ENCODE peak calls at places on chromosomes 2 and 18, in nine cellular contexts. One of them, this sample, is unnamed.

GRCh38 chr2:161228511-161229240 is 68.4 kb downstream of the TANK start:
- DNase-seq in fibroblast of pulmonary artery: no peak
- DNase-seq in IMR-90: peak; percentile 30
- DNase-seq in AG10803: no peak
- DNase-seq in tibial nerve: no peak
- DNase-seq in gastrocnemius medialis: no peak
- DNase-seq in colonic mucosa: no peak
- DNase-seq in type B pancreatic cell: no peak
- DNase-seq in AG04450: no peak
- DNase-seq in this sample: no peak

GRCh38 chr2:211077216-211077764 is 520.9 kb downstream of the CPS1 start:
- DNase-seq in type B pancreatic cell: no peak
- DNase-seq in tibial nerve: no peak
- DNase-seq in IMR-90: no peak
- DNase-seq in gastrocnemius medialis: no peak
- DNase-seq in AG10803: no peak
- DNase-seq in AG04450: no peak
- DNase-seq in fibroblast of pulmonary artery: no peak
- DNase-seq in colonic mucosa: no peak
- DNase-seq in this sample: no peak

GRCh38 chr2:110116033-110116710 is 550 bp upstream of the MALL start:
- DNase-seq in AG04450: no peak
- DNase-seq in IMR-90: peak; percentile 54
- DNase-seq in gastrocnemius medialis: no peak
- DNase-seq in tibial nerve: no peak
- DNase-seq in type B pancreatic cell: no peak
- DNase-seq in fibroblast of pulmonary artery: peak; percentile 74
- DNase-seq in AG10803: peak; percentile 75
- DNase-seq in colonic mucosa: peak; percentile 63
- DNase-seq in this sample: no peak

GRCh38 chr2:129716781-129717559 is 262.5 kb upstream of the RAB6C start:
- DNase-seq in fibroblast of pulmonary artery: no peak
- DNase-seq in type B pancreatic cell: no peak
- DNase-seq in AG10803: no peak
- DNase-seq in colonic mucosa: no peak
- DNase-seq in gastrocnemius medialis: no peak
- DNase-seq in IMR-90: no peak
- DNase-seq in tibial nerve: no peak
- DNase-seq in AG04450: no peak
- DNase-seq in this sample: no peak

GRCh38 chr18:27713727-27714080 is 463.2 kb downstream of the CDH2 start:
- DNase-seq in type B pancreatic cell: no peak
- DNase-seq in AG10803: peak; percentile 62
- DNase-seq in gastrocnemius medialis: no peak
- DNase-seq in tibial nerve: no peak
- DNase-seq in colonic mucosa: no peak
- DNase-seq in IMR-90: peak; percentile 15
- DNase-seq in AG04450: no peak
- DNase-seq in fibroblast of pulmonary artery: peak; percentile 91
- DNase-seq in this sample: no peak

GRCh38 chr2:121088251-121089004 is 196.6 kb downstream of the TFCP2L1 start:
- DNase-seq in fibroblast of pulmonary artery: peak; percentile 56
- DNase-seq in AG10803: peak; percentile 33
- DNase-seq in IMR-90: no peak
- DNase-seq in AG04450: no peak
- DNase-seq in colonic mucosa: no peak
- DNase-seq in type B pancreatic cell: no peak
- DNase-seq in gastrocnemius medialis: no peak
- DNase-seq in tibial nerve: no peak
- DNase-seq in this sample: no peak

GRCh38 chr2:176494949-176495353 is 225.7 kb downstream of the MTX2 start:
- DNase-seq in fibroblast of pulmonary artery: peak; percentile 66
- DNase-seq in AG10803: peak; percentile 51
- DNase-seq in type B pancreatic cell: no peak
- DNase-seq in IMR-90: no peak
- DNase-seq in gastrocnemius medialis: peak; percentile 31
- DNase-seq in AG04450: no peak
- DNase-seq in tibial nerve: peak; percentile 76
- DNase-seq in colonic mucosa: no peak
- DNase-seq in this sample: peak; percentile 36

GRCh38 chr18:80171190-80171872 is 62.3 kb downstream of the ADNP2 start:
- DNase-seq in fibroblast of pulmonary artery: peak; percentile 50
- DNase-seq in colonic mucosa: peak; percentile 55
- DNase-seq in tibial nerve: peak; percentile 44
- DNase-seq in IMR-90: peak; percentile 69
- DNase-seq in AG10803: peak; percentile 68
- DNase-seq in gastrocnemius medialis: no peak
- DNase-seq in AG04450: peak; percentile 24
- DNase-seq in type B pancreatic cell: no peak
- DNase-seq in this sample: peak; percentile 65

GRCh38 chr2:98808546-98808945 is 77.6 kb upstream of the MGAT4A start:
- DNase-seq in IMR-90: no peak
- DNase-seq in gastrocnemius medialis: no peak
- DNase-seq in type B pancreatic cell: no peak
- DNase-seq in AG10803: no peak
- DNase-seq in tibial nerve: no peak
- DNase-seq in AG04450: no peak
- DNase-seq in colonic mucosa: no peak
- DNase-seq in fibroblast of pulmonary artery: no peak
- DNase-seq in this sample: no peak

GRCh38 chr2:202172439-202173191 is 65.8 kb downstream of the SUMO1 start:
- DNase-seq in type B pancreatic cell: no peak
- DNase-seq in tibial nerve: no peak
- DNase-seq in colonic mucosa: no peak
- DNase-seq in AG04450: no peak
- DNase-seq in IMR-90: peak; percentile 59
- DNase-seq in AG10803: no peak
- DNase-seq in gastrocnemius medialis: no peak
- DNase-seq in fibroblast of pulmonary artery: no peak
- DNase-seq in this sample: no peak

GRCh38 chr2:160516547-160517365 is 23.1 kb upstream of the RBMS1 start:
- DNase-seq in gastrocnemius medialis: no peak
- DNase-seq in AG10803: peak; percentile 36
- DNase-seq in colonic mucosa: no peak
- DNase-seq in fibroblast of pulmonary artery: no peak
- DNase-seq in type B pancreatic cell: no peak
- DNase-seq in AG04450: no peak
- DNase-seq in tibial nerve: no peak
- DNase-seq in IMR-90: peak; percentile 38
- DNase-seq in this sample: no peak

GRCh38 chr2:27209621-27210401 is 2.0 kb upstream of the ATRAID start:
- DNase-seq in tibial nerve: no peak
- DNase-seq in type B pancreatic cell: no peak
- DNase-seq in fibroblast of pulmonary artery: peak; percentile 5
- DNase-seq in IMR-90: peak; percentile 18
- DNase-seq in gastrocnemius medialis: no peak
- DNase-seq in AG10803: no peak
- DNase-seq in colonic mucosa: peak; percentile 34
- DNase-seq in AG04450: no peak
- DNase-seq in this sample: no peak

GRCh38 chr2:119475225-119475856 is 43.7 kb downstream of the TMEM37 start:
- DNase-seq in colonic mucosa: peak; percentile 17
- DNase-seq in AG04450: no peak
- DNase-seq in IMR-90: no peak
- DNase-seq in tibial nerve: no peak
- DNase-seq in type B pancreatic cell: no peak
- DNase-seq in AG10803: no peak
- DNase-seq in gastrocnemius medialis: no peak
- DNase-seq in fibroblast of pulmonary artery: no peak
- DNase-seq in this sample: no peak

GRCh38 chr2:154375625-154376020 is 322.9 kb upstream of the KCNJ3 start:
- DNase-seq in colonic mucosa: no peak
- DNase-seq in tibial nerve: no peak
- DNase-seq in type B pancreatic cell: no peak
- DNase-seq in gastrocnemius medialis: no peak
- DNase-seq in fibroblast of pulmonary artery: peak; percentile 42
- DNase-seq in AG10803: peak; percentile 54
- DNase-seq in IMR-90: no peak
- DNase-seq in AG04450: no peak
- DNase-seq in this sample: no peak

GRCh38 chr2:27715318-27716165 is 51.9 kb downstream of the SLC4A1AP start:
- DNase-seq in colonic mucosa: no peak
- DNase-seq in tibial nerve: no peak
- DNase-seq in AG04450: no peak
- DNase-seq in AG10803: peak; percentile 58
- DNase-seq in fibroblast of pulmonary artery: peak; percentile 82
- DNase-seq in IMR-90: peak; percentile 69
- DNase-seq in type B pancreatic cell: no peak
- DNase-seq in gastrocnemius medialis: peak; percentile 62
- DNase-seq in this sample: no peak

GRCh38 chr2:73291461-73292315 is 1.7 kb downstream of the EGR4 start:
- DNase-seq in AG10803: no peak
- DNase-seq in gastrocnemius medialis: no peak
- DNase-seq in IMR-90: no peak
- DNase-seq in colonic mucosa: no peak
- DNase-seq in fibroblast of pulmonary artery: no peak
- DNase-seq in tibial nerve: no peak
- DNase-seq in AG04450: no peak
- DNase-seq in type B pancreatic cell: no peak
- DNase-seq in this sample: no peak

GRCh38 chr2:73289304-73289703 is 4.0 kb downstream of the EGR4 start:
- DNase-seq in IMR-90: no peak
- DNase-seq in tibial nerve: no peak
- DNase-seq in colonic mucosa: no peak
- DNase-seq in gastrocnemius medialis: no peak
- DNase-seq in type B pancreatic cell: no peak
- DNase-seq in AG10803: no peak
- DNase-seq in AG04450: no peak
- DNase-seq in fibroblast of pulmonary artery: no peak
- DNase-seq in this sample: no peak

GRCh38 chr2:73291093-73291460 is 2.3 kb downstream of the EGR4 start:
- DNase-seq in fibroblast of pulmonary artery: peak; percentile 62
- DNase-seq in AG10803: peak; percentile 21
- DNase-seq in tibial nerve: no peak
- DNase-seq in gastrocnemius medialis: no peak
- DNase-seq in type B pancreatic cell: peak; percentile 77
- DNase-seq in AG04450: no peak
- DNase-seq in IMR-90: peak; percentile 46
- DNase-seq in colonic mucosa: peak; percentile 60
- DNase-seq in this sample: no peak

GRCh38 chr2:73292316-73292905 is 937 bp downstream of the EGR4 start:
- DNase-seq in fibroblast of pulmonary artery: no peak
- DNase-seq in AG04450: no peak
- DNase-seq in AG10803: no peak
- DNase-seq in tibial nerve: no peak
- DNase-seq in type B pancreatic cell: no peak
- DNase-seq in IMR-90: no peak
- DNase-seq in colonic mucosa: no peak
- DNase-seq in gastrocnemius medialis: no peak
- DNase-seq in this sample: no peak

GRCh38 chr2:73290049-73290839 is 3.1 kb downstream of the EGR4 start:
- DNase-seq in IMR-90: peak; percentile 41
- DNase-seq in AG10803: no peak
- DNase-seq in gastrocnemius medialis: no peak
- DNase-seq in tibial nerve: no peak
- DNase-seq in colonic mucosa: peak; percentile 30
- DNase-seq in type B pancreatic cell: peak; percentile 63
- DNase-seq in AG04450: no peak
- DNase-seq in fibroblast of pulmonary artery: peak; percentile 51
- DNase-seq in this sample: no peak
- TF ChIP-seq CTCF in IMR-90: peak; percentile 51
- TF ChIP-seq CTCF in AG10803: peak; percentile 58
- TF ChIP-seq CTCF in gastrocnemius medialis: no peak
- TF ChIP-seq CTCF in tibial nerve: no peak
- TF ChIP-seq CTCF in colonic mucosa: peak; percentile 40
- TF ChIP-seq CTCF in type B pancreatic cell: peak; percentile 64
- TF ChIP-seq CTCF in AG04450: peak; percentile 71
- TF ChIP-seq CTCF in fibroblast of pulmonary artery: peak; percentile 86
- TF ChIP-seq CTCF in this sample: no peak

DNA sequence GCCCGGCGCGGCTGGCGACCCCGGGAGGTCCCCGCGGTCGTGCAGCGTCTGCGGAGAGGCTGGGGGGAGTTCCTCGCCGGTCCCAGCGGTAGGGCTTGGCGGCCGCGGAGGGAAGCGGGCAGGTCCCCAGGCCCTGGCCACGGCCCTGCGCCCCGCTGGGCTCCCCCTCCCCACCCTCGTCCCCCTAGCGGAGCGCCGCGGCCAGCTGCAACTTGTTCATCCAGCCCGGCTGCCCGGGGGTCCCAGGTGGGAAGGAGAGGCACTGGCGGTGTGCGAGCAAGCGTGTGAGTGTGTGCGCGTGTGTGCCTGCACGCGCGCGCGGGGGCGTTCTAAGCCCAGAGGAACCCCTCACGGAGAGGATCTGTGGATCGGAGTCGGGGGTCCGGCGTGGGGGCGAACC is 1.3 kb downstream of the PTPRM start:
- DNase-seq in tibial nerve: no peak
- DNase-seq in gastrocnemius medialis: peak; percentile 11
- DNase-seq in colonic mucosa: peak; percentile 33
- DNase-seq in IMR-90: peak; percentile 20
- DNase-seq in fibroblast of pulmonary artery: no peak
- DNase-seq in AG04450: no peak
- DNase-seq in AG10803: peak; percentile 18
- DNase-seq in type B pancreatic cell: peak; percentile 77
- DNase-seq in this sample: peak; percentile 25
- TF ChIP-seq CTCF in tibial nerve: no peak
- TF ChIP-seq CTCF in gastrocnemius medialis: peak; percentile 29
- TF ChIP-seq CTCF in colonic mucosa: no peak
- TF ChIP-seq CTCF in IMR-90: no peak
- TF ChIP-seq CTCF in fibroblast of pulmonary artery: no peak
- TF ChIP-seq CTCF in AG04450: peak; percentile 20
- TF ChIP-seq CTCF in AG10803: no peak
- TF ChIP-seq CTCF in type B pancreatic cell: peak; percentile 74
- TF ChIP-seq CTCF in this sample: no peak

GRCh38 chr2:170380267-170380666 is 202.3 kb downstream of the MYO3B start:
- DNase-seq in IMR-90: no peak
- DNase-seq in type B pancreatic cell: no peak
- DNase-seq in tibial nerve: no peak
- DNase-seq in AG04450: no peak
- DNase-seq in gastrocnemius medialis: no peak
- DNase-seq in AG10803: no peak
- DNase-seq in colonic mucosa: no peak
- DNase-seq in fibroblast of pulmonary artery: no peak
- DNase-seq in this sample: no peak

GRCh38 chr2:170381678-170382077 is 203.7 kb downstream of the MYO3B start:
- DNase-seq in fibroblast of pulmonary artery: no peak
- DNase-seq in AG04450: no peak
- DNase-seq in IMR-90: no peak
- DNase-seq in tibial nerve: no peak
- DNase-seq in gastrocnemius medialis: no peak
- DNase-seq in AG10803: no peak
- DNase-seq in type B pancreatic cell: no peak
- DNase-seq in colonic mucosa: no peak
- DNase-seq in this sample: no peak

GRCh38 chr2:170375192-170375591 is 197.2 kb downstream of the MYO3B start:
- DNase-seq in gastrocnemius medialis: no peak
- DNase-seq in AG10803: no peak
- DNase-seq in type B pancreatic cell: no peak
- DNase-seq in tibial nerve: no peak
- DNase-seq in IMR-90: no peak
- DNase-seq in fibroblast of pulmonary artery: no peak
- DNase-seq in AG04450: no peak
- DNase-seq in colonic mucosa: no peak
- DNase-seq in this sample: no peak

GRCh38 chr2:170377469-170378207 is 199.7 kb downstream of the MYO3B start:
- DNase-seq in gastrocnemius medialis: no peak
- DNase-seq in IMR-90: no peak
- DNase-seq in fibroblast of pulmonary artery: peak; percentile 2
- DNase-seq in type B pancreatic cell: no peak
- DNase-seq in AG04450: no peak
- DNase-seq in AG10803: no peak
- DNase-seq in tibial nerve: no peak
- DNase-seq in colonic mucosa: peak; percentile 27
- DNase-seq in this sample: no peak
- TF ChIP-seq CTCF in gastrocnemius medialis: no peak
- TF ChIP-seq CTCF in IMR-90: peak; percentile 27
- TF ChIP-seq CTCF in fibroblast of pulmonary artery: peak; percentile 7
- TF ChIP-seq CTCF in type B pancreatic cell: peak; percentile 53
- TF ChIP-seq CTCF in AG04450: peak; percentile 28
- TF ChIP-seq CTCF in AG10803: peak; percentile 36
- TF ChIP-seq CTCF in tibial nerve: no peak
- TF ChIP-seq CTCF in colonic mucosa: no peak
- TF ChIP-seq CTCF in this sample: no peak

GRCh38 chr2:88188741-88189140 is 18.6 kb downstream of the THNSL2 start:
- DNase-seq in colonic mucosa: no peak
- DNase-seq in AG10803: peak; percentile 50
- DNase-seq in AG04450: no peak
- DNase-seq in fibroblast of pulmonary artery: peak; percentile 14
- DNase-seq in tibial nerve: no peak
- DNase-seq in gastrocnemius medialis: no peak
- DNase-seq in type B pancreatic cell: no peak
- DNase-seq in IMR-90: no peak
- DNase-seq in this sample: no peak
- TF ChIP-seq CTCF in colonic mucosa: no peak
- TF ChIP-seq CTCF in AG10803: no peak
- TF ChIP-seq CTCF in AG04450: no peak
- TF ChIP-seq CTCF in fibroblast of pulmonary artery: no peak
- TF ChIP-seq CTCF in tibial nerve: no peak
- TF ChIP-seq CTCF in gastrocnemius medialis: no peak
- TF ChIP-seq CTCF in type B pancreatic cell: no peak
- TF ChIP-seq CTCF in IMR-90: no peak
- TF ChIP-seq CTCF in this sample: no peak